ENCODE peak calls at places on chromosomes 4 and X, in ten cellular contexts. Y is GM10248; G is stimulated activated CD4-positive, alpha-beta T cell treated with anti-CD3 and anti-CD28 coated beads, Interleukin-4, amount 100 ng/mL, for 48 hours; D is endodermal cell; S is activated CD8-positive, alpha-beta memory T cell treated with anti-CD3 and anti-CD28 coated beads for 48 hours; F is T-helper 9 cell; N is foreskin fibroblast; E is CD4-positive, alpha-beta memory T cell; M is fibroblast of mammary gland; P is H54. A is an unnamed sample.

GRCh38 chrX:66408507-66408906 is 230.4 kb downstream of the EDA2R start:
- DNase-seq in D (no peak), G (no peak), M (no peak), S (no peak), P (no peak), N (no peak), F (no peak), Y (peak; percentile 14), E (peak; percentile 6), A (no peak)

GRCh38 chr4:138898282-138898681 is 117.3 kb upstream of the NOCT start:
- DNase-seq in N (peak; percentile 19), S (no peak), F (no peak), G (no peak), D (no peak), M (peak; percentile 22), P (no peak), Y (no peak), E (no peak), A (no peak)

GRCh38 chr4:87092389-87093141 is 127.9 kb downstream of the KLHL8 start:
- DNase-seq in M (peak; percentile 93), S (no peak), E (no peak), P (peak; percentile 52), G (no peak), Y (peak; percentile 31), D (no peak), N (peak; percentile 96), F (no peak), A (no peak)

GRCh38 chr4:68895561-68896198 is 55.9 kb downstream of the UGT2A3 start:
- DNase-seq in F (no peak), P (no peak), S (no peak), G (no peak), N (no peak), Y (no peak), E (no peak), M (no peak), D (no peak), A (no peak)

GRCh38 chr4:130092187-130093015 is 996.4 kb downstream of the C4orf33 start:
- DNase-seq in M (no peak), N (no peak), Y (no peak), P (no peak), S (no peak), F (no peak), G (no peak), E (no peak), D (no peak), A (no peak)

GRCh38 chr4:58515206-58515605 is 1405.0 kb upstream of the IGFBP7 start:
- DNase-seq in M (no peak), P (no peak), G (no peak), D (no peak), N (no peak), F (no peak), S (no peak), Y (no peak), E (no peak), A (no peak)

GRCh38 chr4:45183905-45184304 is 457.5 kb upstream of the GNPDA2 start:
- DNase-seq in E (no peak), N (no peak), D (no peak), M (no peak), S (no peak), P (no peak), Y (no peak), F (no peak), G (no peak), A (no peak)

GRCh38 chr4:67928547-67928946 is 34.7 kb downstream of the TMPRSS11A start:
- DNase-seq in E (no peak), F (no peak), Y (no peak), G (no peak), D (peak; percentile 53), P (no peak), N (no peak), M (peak; percentile 26), S (no peak), A (no peak)

GRCh38 chrX:29690061-29690460 is 525.3 kb upstream of the MAGEB2 start:
- DNase-seq in Y (no peak), G (no peak), N (peak; percentile 12), P (no peak), F (no peak), D (no peak), S (no peak), M (peak; percentile 53), E (no peak), A (peak; percentile 10)

A was measured in GM04503.